ENCODE peak calls at places on chromosome 22, in seven cellular contexts. H is neural crest cell, L is esophagus squamous epithelium, P is brain microvascular endothelial cell, S is astrocyte, J is mucosa of descending colon, A is upper lobe of right lung. E is an unnamed sample.

GRCh38 chr22:22460635-22461034 is 47.9 kb downstream of the ZNF280B start:
- DNase-seq in A (no peak), P (no peak), L (no peak), S (no peak), J (no peak), H (no peak), E (no peak)

GRCh38 chr22:25212337-25212736 is 7.1 kb upstream of the CRYBB2 start:
- DNase-seq in A (no peak), L (no peak), H (no peak), J (no peak), S (no peak), P (no peak), E (no peak)

GRCh38 chr22:40955516-40955915 is 4.3 kb downstream of the RBX1 start:
- DNase-seq in P (no peak), L (no peak), A (no peak), J (no peak), H (no peak), S (peak; percentile 25), E (no peak)

GRCh38 chr22:20130319-20130718 is 1.3 kb upstream of the ZDHHC8 start:
- DNase-seq in A (no peak), H (no peak), P (no peak), J (no peak), S (no peak), L (no peak), E (no peak)

GRCh38 chr22:20524004-20524481 is 16.6 kb downstream of the MED15 start:
- DNase-seq in P (no peak), H (no peak), A (no peak), S (no peak), J (no peak), L (no peak), E (no peak)

GRCh38 chr22:37803195-37803635 is 4.5 kb upstream of the GCAT start:
- DNase-seq in A (no peak), S (no peak), H (no peak), J (peak; percentile 47), P (no peak), L (no peak), E (no peak)

GRCh38 chr22:37818397-37819099 is 4.6 kb upstream of the GALR3 start:
- DNase-seq in A (peak; percentile 89), J (peak; percentile 76), H (no peak), P (peak; percentile 33), S (peak; percentile 45), L (no peak), E (peak; percentile 91)

GRCh38 chr22:38423512-38424503 is 31.2 kb downstream of the KCNJ4 start:
- DNase-seq in J (peak; percentile 41), L (no peak), H (no peak), S (no peak), P (no peak), A (no peak), E (no peak)

GRCh38 chr22:28907311-28908008 is 24.1 kb downstream of the ZNRF3 start:
- DNase-seq in A (no peak), H (no peak), P (no peak), S (no peak), J (no peak), L (no peak), E (peak; percentile 13)

GRCh38 chr22:31609716-31610115 is 52.3 kb downstream of the PISD start:
- DNase-seq in A (no peak), P (no peak), J (no peak), S (no peak), L (no peak), H (no peak), E (peak; percentile 78)

GRCh38 chr22:28006271-28006670 is 87.2 kb upstream of the PITPNB start:
- DNase-seq in S (peak; percentile 52), L (no peak), H (no peak), A (no peak), P (no peak), J (no peak), E (no peak)

GRCh38 chr22:26122920-26123468 is 46.3 kb upstream of the SEZ6L start:
- DNase-seq in L (no peak), A (no peak), J (no peak), S (no peak), H (no peak), P (no peak), E (no peak)

GRCh38 chr22:21929253-21929652 is 23.4 kb downstream of the PPM1F start:
- DNase-seq in A (no peak), S (no peak), J (no peak), P (no peak), H (no peak), L (no peak), E (no peak)

GRCh38 chr22:43236401-43237166 is 49.6 kb upstream of the TTLL12 start:
- DNase-seq in J (no peak), L (no peak), A (peak; percentile 88), H (no peak), P (no peak), S (no peak), E (no peak)

GRCh38 chr22:42314709-42315391 is 44.4 kb upstream of the TCF20 start:
- DNase-seq in A (no peak), S (no peak), L (no peak), J (no peak), H (no peak), P (no peak), E (no peak)

GRCh38 chr22:19178659-19179471 is at the start of gene SLC25A1:
- DNase-seq in A (peak; percentile 97), S (peak; percentile 57), J (peak; percentile 97), L (no peak), P (peak; percentile 75), H (peak; percentile 86), E (peak; percentile 94)

GRCh38 chr22:37427128-37427710 is at the start of gene ELFN2:
- DNase-seq in H (no peak), A (no peak), J (no peak), S (no peak), P (no peak), L (no peak), E (no peak)

DNA sequence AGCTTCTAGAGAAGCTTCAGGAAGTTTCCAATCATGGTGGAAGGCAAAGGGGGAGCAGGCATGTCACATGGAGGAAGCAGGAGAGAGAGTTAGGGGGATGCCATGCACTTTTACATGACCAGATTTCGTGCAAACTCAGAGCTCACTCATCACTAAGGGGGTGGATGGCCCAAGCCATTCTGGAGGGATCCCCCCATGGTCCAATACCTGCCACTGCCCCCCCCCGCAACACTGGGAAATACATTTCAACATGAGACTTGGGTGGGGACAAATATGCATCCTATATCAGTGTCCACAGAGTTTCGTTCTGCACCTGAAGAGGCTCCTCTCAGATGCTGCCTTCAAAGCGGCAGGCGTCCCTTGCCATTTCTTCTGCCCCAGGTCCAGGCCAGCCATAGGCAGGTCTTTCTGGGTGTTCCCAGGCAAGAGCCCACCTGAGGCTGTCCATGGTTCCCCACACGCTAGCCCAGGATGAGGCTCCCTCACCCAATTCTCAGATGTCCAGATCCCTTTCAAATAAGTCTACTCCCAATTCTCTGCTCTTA is 1344.3 kb downstream of the TBC1D22A start:
- DNase-seq in A (no peak), S (no peak), L (no peak), P (no peak), J (no peak), H (no peak), E (no peak)
- TF ChIP-seq CTCF in A (no peak), S (no peak), L (no peak), P (no peak), J (no peak), H (no peak), E (no peak)

DNA sequence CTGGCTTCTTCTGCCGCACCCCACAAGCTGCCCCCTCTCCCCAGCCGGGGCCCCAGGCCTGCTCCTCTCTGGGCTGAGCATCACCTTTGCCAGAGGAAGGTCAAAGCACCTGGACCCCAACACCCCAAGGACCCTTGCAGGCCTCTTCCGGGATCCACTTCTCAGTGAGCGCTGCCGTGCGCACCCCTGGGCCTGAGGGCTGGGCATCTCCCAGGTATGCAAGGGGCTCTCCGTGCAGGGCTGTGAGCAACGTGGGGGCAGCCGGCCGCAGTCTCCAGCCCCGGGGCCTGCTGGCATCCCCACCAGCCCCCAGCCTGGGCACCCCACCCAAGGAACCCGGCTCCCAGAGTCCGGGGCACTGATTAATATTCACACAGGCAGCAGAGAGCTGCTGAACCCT is 64.0 kb downstream of the BRD1 start:
- DNase-seq in L (no peak), H (no peak), J (no peak), A (no peak), P (no peak), S (no peak), E (peak; percentile 72)
- TF ChIP-seq CTCF in L (no peak), H (no peak), J (no peak), A (no peak), P (no peak), S (no peak), E (no peak)

GRCh38 chr22:24133187-24133965 is 47.9 kb upstream of the SUSD2 start:
- DNase-seq in H (no peak), S (no peak), P (no peak), A (peak; percentile 82), L (no peak), J (no peak), E (no peak)
- TF ChIP-seq CTCF in H (no peak), S (no peak), P (peak; percentile 64), A (peak; percentile 46), L (no peak), J (no peak), E (peak; percentile 53)

DNA sequence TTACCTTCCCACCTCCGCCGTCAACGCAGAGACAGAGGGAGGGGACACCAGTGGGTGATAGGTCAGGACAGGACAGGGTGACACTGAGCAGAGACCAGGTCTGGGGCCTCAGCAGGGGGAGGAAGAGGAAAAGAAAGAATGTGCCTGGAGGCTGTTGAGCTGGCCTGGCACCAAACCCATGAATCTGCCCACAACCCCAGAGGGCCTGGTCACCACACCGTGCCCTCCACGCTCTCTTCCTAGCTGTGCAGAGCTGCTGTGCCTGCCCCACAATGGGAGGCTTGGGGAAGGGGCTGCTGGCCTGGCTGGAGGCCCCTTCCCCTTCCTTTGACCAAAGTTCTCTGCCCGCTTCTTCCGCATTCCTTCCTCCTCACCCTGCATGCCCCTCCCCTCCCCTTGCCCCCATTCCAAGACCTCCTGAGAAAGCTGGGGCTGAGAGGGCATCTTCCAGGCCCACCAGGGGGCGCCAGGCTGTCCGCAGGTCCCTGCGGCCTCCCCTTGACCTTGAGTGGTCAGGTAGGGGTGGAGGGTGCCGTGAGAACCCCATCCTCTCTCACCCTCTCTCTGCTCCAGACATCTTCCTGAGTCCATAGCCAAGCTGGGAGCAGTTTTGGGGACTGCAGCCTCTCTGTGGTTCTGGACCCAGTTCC is 11.0 kb upstream of the CACNA1I start:
- DNase-seq in L (no peak), J (peak; percentile 14), A (no peak), P (no peak), H (no peak), S (no peak), E (no peak)
- TF ChIP-seq CTCF in L (peak; percentile 26), J (no peak), A (peak; percentile 27), P (peak; percentile 73), H (peak; percentile 53), S (peak; percentile 29), E (peak; percentile 74)

GRCh38 chr22:46406349-46406748 is 70.8 kb downstream of the TRMU start:
- DNase-seq in A (no peak), J (no peak), H (no peak), L (no peak), P (no peak), S (no peak), E (no peak)
- TF ChIP-seq CTCF in A (no peak), J (no peak), H (no peak), L (no peak), P (no peak), S (no peak), E (no peak)

DNA sequence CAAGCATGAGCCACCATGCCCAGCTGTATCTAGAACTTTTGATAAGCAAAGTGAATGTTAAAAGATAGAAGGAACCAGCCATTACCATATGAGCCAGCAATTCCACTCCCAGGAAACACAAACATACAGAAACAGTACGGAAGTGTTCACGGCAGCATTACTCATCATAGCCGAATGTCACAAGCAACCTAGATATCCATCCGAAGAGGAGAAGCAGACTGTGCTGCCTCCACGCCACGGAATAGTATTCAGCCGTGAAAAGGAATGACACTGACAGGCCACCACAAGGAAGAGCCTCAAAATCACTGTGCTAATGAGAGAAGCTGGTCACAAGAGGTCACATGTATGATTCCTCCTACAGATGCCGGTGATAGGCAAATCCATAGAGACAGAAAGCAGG is 17.6 kb upstream of the MGAT3 start:
- DNase-seq in H (no peak), L (no peak), S (peak; percentile 48), J (no peak), A (no peak), P (peak; percentile 85), E (no peak)
- TF ChIP-seq CTCF in H (no peak), L (no peak), S (no peak), J (no peak), A (no peak), P (no peak), E (no peak)